ENCODE peak calls at places on chromosomes 3 and 15, in ten cellular contexts. B is NCI-H1105, I is HCEC 1CT, V is AG08395, F is NCI-H2227 treated with DMSO at 0.1 percent for 48 hours, X is HTR-8/SVneo, U is upper lobe of right lung, D is Panc1, M is A549, L is activated gamma-delta T cell treated with Interleukin-2 at 50 U/mL for 16 hours. C is an unnamed sample.

GRCh38 chr15:77104155-77104554 is 33.2 kb upstream of the TSPAN3 start:
- DNase-seq in I (no peak), B (no peak), V (peak), M (no peak), X (no peak), U (no peak), F (no peak), D (no peak), L (no peak), C (peak)

GRCh38 chr15:65957451-65957850 is 88.2 kb downstream of the RAB11A start:
- DNase-seq in B (peak), I (no peak), U (no peak), D (no peak), M (no peak), F (no peak), V (no peak), L (no peak), X (no peak), C (no peak)

GRCh38 chr15:32824777-32825176 is 107.0 kb downstream of the GREM1 start:
- DNase-seq in U (no peak), I (peak), M (peak), B (no peak), V (peak), L (no peak), D (no peak), X (peak), F (no peak), C (peak)

GRCh38 chr15:30940359-30940758 is 36.6 kb downstream of the FAN1 start:
- DNase-seq in F (no peak), B (no peak), D (no peak), L (no peak), U (no peak), X (no peak), V (no peak), I (no peak), M (peak), C (no peak)

GRCh38 chr3:115549111-115549510 is 74.2 kb upstream of the GAP43 start:
- DNase-seq in D (no peak), M (no peak), V (peak), U (no peak), I (no peak), X (no peak), B (no peak), L (no peak), F (no peak), C (peak)

GRCh38 chr3:101195951-101196713 is 124.2 kb downstream of the IMPG2 start:
- DNase-seq in I (peak), B (peak), D (peak), X (peak), U (no peak), F (no peak), L (no peak), V (peak), M (peak), C (peak)

GRCh38 chr3:181711325-181712135 is at the start of gene SOX2:
- DNase-seq in V (peak), L (no peak), X (no peak), M (peak), F (peak), D (no peak), B (peak), U (peak), I (no peak), C (peak)

GRCh38 chr3:14154242-14154641 is 24.2 kb downstream of the XPC start:
- DNase-seq in I (no peak), F (no peak), U (no peak), X (no peak), V (no peak), B (no peak), L (no peak), M (no peak), D (no peak), C (no peak)

GRCh38 chr3:78814893-78815562 is 952.8 kb downstream of the ROBO1 start:
- DNase-seq in I (no peak), X (no peak), F (no peak), M (no peak), B (no peak), V (no peak), D (no peak), U (no peak), L (no peak), C (no peak)

GRCh38 chr3:146187334-146187950 is 26.5 kb upstream of the PLOD2 start:
- DNase-seq in F (peak), X (no peak), M (peak), I (peak), V (peak), D (no peak), B (peak), U (no peak), L (no peak), C (peak)

GRCh38 chr15:89034305-89034704 is 54.0 kb upstream of the ABHD2 start:
- DNase-seq in X (peak), V (peak), L (no peak), U (no peak), D (no peak), M (peak), F (no peak), B (no peak), I (peak), C (no peak)

GRCh38 chr3:104519968-104520655 is 846.6 kb upstream of the ALCAM start:
- DNase-seq in L (no peak), M (no peak), X (no peak), U (no peak), I (peak), F (no peak), D (no peak), V (peak), B (no peak), C (no peak)

GRCh38 chr3:168117853-168118313 is 22.2 kb upstream of the GOLIM4 start:
- DNase-seq in U (no peak), M (peak), B (no peak), X (no peak), V (peak), L (no peak), D (no peak), I (peak), F (no peak), C (peak)

GRCh38 chr15:74502301-74502700 is 38.7 kb upstream of the ARID3B start:
- DNase-seq in X (no peak), V (no peak), L (no peak), F (no peak), B (no peak), D (no peak), U (no peak), I (no peak), M (no peak), C (no peak)

GRCh38 chr15:57112178-57112577 is 193.7 kb downstream of the TCF12 start:
- DNase-seq in L (no peak), B (no peak), F (no peak), X (no peak), V (no peak), U (no peak), M (no peak), D (no peak), I (no peak), C (no peak)

GRCh38 chr3:43882976-43883680 is 192.4 kb downstream of the ABHD5 start:
- DNase-seq in D (no peak), M (no peak), B (no peak), V (no peak), U (no peak), F (no peak), L (no peak), X (no peak), I (no peak), C (no peak)